ENCODE peak calls at places on chromosomes 4 and X, in four cellular contexts. X is neuronal stem cell, J is H9, F is IMR-90. V is an unnamed sample.

GRCh38 chrX:14080031-14080430 is 50.3 kb upstream of the GEMIN8 start:
- DNase-seq in X (no peak), J (no peak), F (no peak), V (no peak)

GRCh38 chrX:84219551-84219950 is 31.6 kb upstream of the RPS6KA6 start:
- DNase-seq in X (no peak), J (no peak), F (no peak), V (peak)

GRCh38 chrX:9352243-9352642 is 112.6 kb upstream of the TBL1X start:
- DNase-seq in X (no peak), J (no peak), F (no peak), V (no peak)

GRCh38 chr4:56360071-56360470 is 27.2 kb downstream of the AASDH start:
- DNase-seq in X (no peak), J (no peak), F (peak), V (no peak)

GRCh38 chr4:91448668-91449330 is 855.0 kb upstream of the GRID2 start:
- DNase-seq in X (no peak), J (no peak), F (no peak), V (peak)

GRCh38 chr4:1369091-1369450 is 22.1 kb downstream of the UVSSA start:
- DNase-seq in X (no peak), J (no peak), F (no peak), V (no peak)

GRCh38 chr4:17646693-17647092 is 32.3 kb downstream of the MED28 start:
- DNase-seq in X (no peak), J (no peak), F (no peak), V (no peak)

GRCh38 chr4:41509411-41510008 is 28.4 kb upstream of the LIMCH1 start:
- DNase-seq in X (no peak), J (no peak), F (no peak), V (no peak)

GRCh38 chrX:332916-333610 is 14.5 kb upstream of the GTPBP6 start:
- DNase-seq in X (no peak), J (no peak), F (no peak), V (no peak)

GRCh38 chr4:88646528-88647280 is 50.9 kb downstream of the NAP1L5 start:
- DNase-seq in X (no peak), J (peak), F (no peak), V (peak)

GRCh38 chrX:134460005-134460860 is at the start of gene HPRT1:
- DNase-seq in X (peak), J (peak), F (peak), V (peak)

GRCh38 chr4:32697281-32697814 is 1977.2 kb downstream of the PCDH7 start:
- DNase-seq in X (no peak), J (no peak), F (no peak), V (no peak)

GRCh38 chr4:110669663-110670062 is 46.8 kb upstream of the PITX2 start:
- DNase-seq in X (no peak), J (no peak), F (no peak), V (no peak)

GRCh38 chr4:178632415-178632814 is 1190.2 kb upstream of the AGA start:
- DNase-seq in X (no peak), J (no peak), F (no peak), V (peak)

GRCh38 chrX:33298622-33299021 is 87.3 kb upstream of the DMD start:
- DNase-seq in X (no peak), J (no peak), F (no peak), V (no peak)

GRCh38 chrX:38879631-38880220 is 78.5 kb downstream of the MID1IP1 start:
- DNase-seq in X (no peak), J (no peak), F (no peak), V (no peak)

GRCh38 chr4:108425988-108426387 is 194.4 kb upstream of the RPL34 start:
- DNase-seq in X (no peak), J (no peak), F (peak), V (no peak)

GRCh38 chr4:42280327-42281095 is 116.8 kb upstream of the SHISA3 start:
- DNase-seq in X (no peak), J (no peak), F (peak), V (peak)

GRCh38 chr4:13384055-13384454 is 100.1 kb downstream of the RAB28 start:
- DNase-seq in X (no peak), J (no peak), F (no peak), V (no peak)

GRCh38 chrX:1387141-1387776 is 4.7 kb downstream of the SLC25A6 start:
- DNase-seq in X (no peak), J (no peak), F (no peak), V (no peak)

GRCh38 chr4:8516996-8517550 is 63.1 kb upstream of the GPR78 start:
- DNase-seq in X (no peak), J (no peak), F (no peak), V (no peak)

GRCh38 chr4:112633477-112634235 is 3.1 kb downstream of the ZGRF1 start:
- DNase-seq in X (no peak), J (no peak), F (peak), V (peak)
- H3K27ac ChIP-seq in X (no peak), J (no peak), F (no peak), V (no peak)

DNA sequence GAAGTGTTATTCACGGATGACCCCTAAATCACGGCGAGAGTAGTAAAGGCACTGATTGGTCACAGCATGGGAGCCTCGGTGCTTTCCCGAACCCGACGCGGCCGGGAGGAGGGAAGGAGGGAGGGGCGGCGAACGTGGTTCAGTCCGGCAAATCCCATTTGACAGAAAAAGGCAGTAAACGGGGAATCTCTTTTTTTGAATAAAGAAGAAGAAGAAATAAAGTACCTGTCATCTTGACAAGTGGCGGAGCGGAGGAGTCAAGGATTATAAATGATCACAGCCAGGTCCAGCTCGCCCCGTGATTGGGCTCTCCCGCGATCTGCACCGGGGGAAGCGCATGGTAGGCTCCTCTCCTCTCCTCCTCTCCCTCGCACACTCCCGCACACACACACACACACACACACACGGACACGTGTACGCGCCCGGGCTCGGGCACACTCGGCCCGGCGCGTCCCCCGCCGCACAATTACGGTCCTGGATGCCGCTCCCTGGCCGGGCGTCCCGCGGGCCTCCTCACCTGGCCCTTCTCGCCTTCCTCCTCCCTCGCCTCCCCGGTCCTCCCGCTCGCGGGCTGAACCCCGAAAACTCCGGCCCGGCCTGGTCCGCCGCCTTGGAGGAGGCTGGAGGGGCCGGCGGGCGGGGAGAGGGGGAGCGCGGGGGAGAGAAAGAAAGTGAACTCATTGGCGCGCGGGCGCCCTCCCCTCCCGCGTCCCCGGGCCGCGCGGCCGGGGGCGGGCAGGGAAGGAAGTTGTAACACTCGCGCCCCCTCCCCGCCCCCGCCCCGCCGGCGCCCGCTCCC is 99.2 kb upstream of the TENM3 start:
- DNase-seq in X (peak), J (peak), F (peak), V (peak)
- H3K4ac ChIP-seq in X (no peak), J (no peak), F (peak), V (peak)

DNA sequence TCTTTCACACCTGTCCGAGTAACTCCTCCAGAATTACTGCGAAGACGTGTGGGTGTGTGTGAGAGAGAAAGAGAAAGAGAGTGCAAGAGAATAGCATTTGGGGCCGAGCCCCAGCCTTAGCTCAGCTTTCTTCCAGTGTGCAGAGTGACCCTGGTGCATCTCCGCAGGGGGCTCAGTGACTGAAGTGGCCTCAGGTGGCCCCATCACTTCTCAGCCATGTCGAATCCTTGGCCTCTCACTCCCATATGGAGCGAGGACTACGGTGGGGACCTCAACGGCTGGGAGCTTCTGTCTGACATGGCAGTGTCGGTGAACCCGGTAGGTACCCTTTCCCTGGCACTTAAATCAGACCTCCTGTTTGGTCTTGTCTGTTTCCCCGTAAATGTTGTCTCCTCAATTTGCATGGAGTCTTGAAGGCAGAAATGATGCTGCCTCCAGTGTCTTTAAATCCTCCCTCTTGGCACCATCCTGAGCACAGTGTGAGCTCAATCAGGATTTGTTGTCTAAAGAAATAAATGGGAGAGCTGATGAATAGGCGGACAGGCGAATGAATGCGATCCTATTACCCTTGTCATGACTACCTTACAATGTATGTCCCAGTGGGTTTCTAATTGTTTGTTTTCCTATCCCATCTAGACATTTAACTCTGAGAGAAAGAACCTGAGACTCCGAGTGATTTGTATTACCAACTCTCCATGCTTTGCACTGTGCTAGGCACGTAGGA is 305.9 kb downstream of the AFF2 start:
- DNase-seq in X (no peak), J (no peak), F (no peak), V (no peak)
- H3K27ac ChIP-seq in X (peak), J (no peak), F (no peak), V (no peak)

DNA sequence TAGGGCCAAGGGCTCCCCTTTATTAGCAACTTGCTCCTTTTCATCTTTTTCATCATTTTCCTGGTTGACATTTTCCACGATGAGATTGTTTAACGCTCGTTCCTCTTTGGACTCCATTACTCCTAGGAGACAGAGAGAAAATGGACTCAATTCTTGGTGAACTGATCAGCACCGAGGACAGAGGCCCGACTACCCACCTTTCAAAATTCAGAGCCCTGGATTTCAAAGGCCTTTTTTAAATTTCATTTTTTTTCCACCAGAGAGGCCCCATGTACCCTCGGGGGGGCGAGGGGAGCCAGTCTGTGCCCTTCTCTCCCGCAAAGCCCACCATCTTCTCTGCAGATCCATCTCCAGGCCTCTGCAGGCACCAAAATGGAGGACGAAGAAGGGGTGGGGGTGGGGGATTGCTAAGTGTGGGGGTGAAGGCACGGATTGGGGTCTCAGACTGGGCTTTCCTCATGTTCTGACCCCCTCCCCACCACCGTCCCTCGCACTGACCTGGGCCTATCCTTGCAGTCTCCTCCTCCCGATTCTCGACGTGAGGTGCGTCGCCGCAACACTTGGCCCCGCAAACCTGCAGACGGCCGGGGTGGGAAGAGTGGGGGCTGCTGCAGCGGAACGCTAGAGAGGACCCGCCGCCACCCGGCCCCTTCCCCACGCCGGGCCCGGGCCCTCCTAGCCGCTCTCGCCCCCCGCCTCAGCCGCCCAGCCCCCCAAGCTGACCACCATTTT is 764 bp downstream of the BEX2 start:
- DNase-seq in X (no peak), J (no peak), F (no peak), V (no peak)
- H3K4ac ChIP-seq in X (no peak), J (no peak), F (no peak), V (no peak)

GRCh38 chrX:72046447-72046846 is 85.3 kb downstream of the RTL5 start:
- DNase-seq in X (no peak), J (no peak), F (no peak), V (no peak)
- H3K27ac ChIP-seq in X (no peak), J (peak), F (no peak), V (peak)

DNA sequence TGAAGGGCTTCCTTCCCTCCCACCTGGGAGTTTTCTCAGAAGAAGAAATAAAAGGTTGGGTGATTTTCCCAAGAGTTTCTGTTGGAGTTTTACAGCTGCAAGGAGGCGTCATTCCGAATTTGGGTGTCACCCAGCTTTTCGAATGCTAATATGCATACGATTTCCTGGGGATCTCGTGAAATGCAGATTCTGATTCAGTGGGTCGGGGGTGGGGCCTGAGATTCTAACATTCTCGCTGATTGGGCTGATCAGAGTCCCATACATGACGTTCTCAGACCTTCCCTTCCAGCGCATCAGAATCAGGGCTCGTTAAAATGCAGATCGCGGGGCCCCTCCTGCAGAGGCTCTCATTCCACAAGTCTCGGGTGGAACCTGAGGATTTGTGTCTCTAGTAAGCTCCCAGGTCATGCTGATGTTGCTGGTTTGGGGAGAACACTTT is 125.8 kb upstream of the STX18 start:
- DNase-seq in X (peak), J (peak), F (no peak), V (peak)
- H3K4ac ChIP-seq in X (no peak), J (no peak), F (no peak), V (no peak)

V was measured in mesendoderm.